ENCODE peak calls at places on chromosomes 12 and 14, in seven cellular contexts. B is NCI-H2171 treated with DMSO at 0.1 percent for 48 hours, O is NAMALWA, D is neural crest cell, P is left ventricle myocardium superior, W is progenitor cell of endocrine pancreas, E is glomerular endothelial cell. H is an unnamed sample.
A peak's percentile ranks its signal among the peaks of the same experiment; 100 is the strongest.

GRCh38 chr12:99620159-99620479 is 27.4 kb upstream of the GARIN6 start:
- DNase-seq in O (no peak), P (no peak), W (no peak), B (no peak), E (no peak), D (no peak), H (no peak)

GRCh38 chr12:19428261-19428660 is 11.0 kb upstream of the AEBP2 start:
- DNase-seq in P (no peak), O (no peak), D (no peak), B (no peak), W (no peak), E (no peak), H (no peak)

GRCh38 chr12:70648831-70649230 is 11.6 kb upstream of the PTPRB start:
- DNase-seq in O (no peak), D (no peak), P (no peak), E (no peak), B (no peak), W (no peak), H (no peak)

GRCh38 chr12:123928897-123929296 is 43.7 kb downstream of the CCDC92 start:
- DNase-seq in E (no peak), W (no peak), B (no peak), P (no peak), D (no peak), O (no peak), H (no peak)

GRCh38 chr14:104353921-104354701 is 215.7 kb downstream of the KIF26A start:
- DNase-seq in E (peak; percentile 47), O (no peak), B (no peak), D (no peak), P (peak; percentile 44), W (no peak), H (no peak)

GRCh38 chr14:102389261-102389660 is 26.5 kb downstream of the TECPR2 start:
- DNase-seq in P (no peak), B (no peak), D (no peak), O (no peak), W (no peak), E (no peak), H (no peak)

GRCh38 chr12:90304231-90304630 is 595.6 kb upstream of the ATP2B1 start:
- DNase-seq in O (no peak), E (no peak), W (no peak), D (no peak), B (no peak), P (no peak), H (no peak)

GRCh38 chr12:104653730-104654328 is 197.1 kb downstream of the CHST11 start:
- DNase-seq in B (no peak), E (no peak), W (no peak), O (peak; percentile 55), D (peak; percentile 19), P (no peak), H (no peak)

GRCh38 chr12:55060470-55060869 is 40.7 kb downstream of the NEUROD4 start:
- DNase-seq in W (no peak), D (no peak), B (peak; percentile 29), P (no peak), E (no peak), O (no peak), H (no peak)

GRCh38 chr12:47032644-47033043 is 46.8 kb upstream of the PCED1B start:
- DNase-seq in O (peak; percentile 59), E (peak; percentile 52), D (no peak), B (peak; percentile 34), P (no peak), W (no peak), H (peak; percentile 84)

GRCh38 chr14:38505221-38506095 is 249.6 kb upstream of the CLEC14A start:
- DNase-seq in D (no peak), W (no peak), O (no peak), B (no peak), P (no peak), E (peak; percentile 2), H (no peak)

GRCh38 chr12:123617580-123617979 is 15.7 kb downstream of the DDX55 start:
- DNase-seq in P (no peak), B (no peak), W (no peak), O (no peak), D (no peak), E (no peak), H (no peak)

GRCh38 chr12:66438601-66439000 is 136.3 kb downstream of the HELB start:
- DNase-seq in E (no peak), B (no peak), W (no peak), D (no peak), P (no peak), O (no peak), H (no peak)

GRCh38 chr12:124109760-124110159 is 136.7 kb downstream of the ZNF664 start:
- DNase-seq in P (no peak), W (no peak), O (peak; percentile 84), D (no peak), B (peak; percentile 27), E (no peak), H (no peak)

GRCh38 chr12:10919809-10920208 is 9.2 kb upstream of the PRH2 start:
- DNase-seq in D (no peak), O (no peak), E (no peak), P (no peak), W (no peak), B (no peak), H (no peak)

GRCh38 chr14:50605776-50606175 is 45.8 kb downstream of the ATL1 start:
- DNase-seq in O (no peak), W (no peak), B (no peak), E (peak; percentile 45), P (no peak), D (no peak), H (no peak)

GRCh38 chr12:96271469-96272199 is 77.5 kb downstream of the ELK3 start:
- DNase-seq in D (no peak), W (no peak), P (no peak), E (no peak), B (no peak), O (no peak), H (no peak)

GRCh38 chr12:67413577-67413976 is 144.4 kb downstream of the CAND1 start:
- DNase-seq in B (peak; percentile 74), W (no peak), D (no peak), E (no peak), O (no peak), P (no peak), H (no peak)

GRCh38 chr12:100672075-100672592 is 98.7 kb downstream of the GAS2L3 start:
- DNase-seq in B (no peak), O (peak; percentile 70), P (no peak), W (no peak), D (peak; percentile 22), E (no peak), H (peak; percentile 15)

GRCh38 chr14:24674204-24674970 is 40.4 kb upstream of the GZMB start:
- DNase-seq in D (no peak), O (peak; percentile 46), E (no peak), P (no peak), W (no peak), B (no peak), H (no peak)

GRCh38 chr12:110223777-110224378 is 57.2 kb upstream of the ATP2A2 start:
- DNase-seq in B (no peak), P (no peak), D (no peak), W (no peak), E (no peak), O (no peak), H (peak; percentile 27)

GRCh38 chr12:219891-220352 is 6.0 kb upstream of the SLC6A12 start:
- DNase-seq in O (peak; percentile 78), W (peak; percentile 87), E (no peak), D (peak; percentile 77), B (peak; percentile 59), P (peak; percentile 75), H (peak; percentile 88)

GRCh38 chr14:96888593-96888992 is 91.4 kb downstream of the VRK1 start:
- DNase-seq in D (no peak), W (no peak), B (peak; percentile 65), E (no peak), P (no peak), O (no peak), H (no peak)

GRCh38 chr12:120844297-120844696 is 59.9 kb downstream of the SPPL3 start:
- DNase-seq in B (no peak), P (no peak), W (no peak), O (no peak), E (no peak), D (no peak), H (no peak)

GRCh38 chr12:48286665-48287064 is 64.1 kb downstream of the ZNF641 start:
- DNase-seq in O (peak; percentile 72), E (no peak), B (peak; percentile 1), D (peak; percentile 10), P (no peak), W (no peak), H (peak; percentile 30)

GRCh38 chr12:48001426-48002178 is 2.7 kb downstream of the COL2A1 start:
- DNase-seq in W (no peak), E (no peak), B (peak; percentile 66), D (peak; percentile 56), P (peak; percentile 70), O (no peak), H (peak; percentile 43)

GRCh38 chr12:54463034-54463433 is 10.4 kb downstream of the GTSF1 start:
- DNase-seq in O (no peak), P (peak; percentile 34), B (no peak), W (no peak), D (no peak), E (no peak), H (no peak)

GRCh38 chr12:109716512-109717389 is 3.1 kb downstream of the FAM222A start:
- DNase-seq in W (no peak), E (no peak), B (peak; percentile 47), P (peak; percentile 63), O (no peak), D (no peak), H (peak; percentile 27)

GRCh38 chr14:91059576-91060471 is 617 bp downstream of the RPS6KA5 start:
- DNase-seq in P (no peak), B (peak; percentile 83), W (peak; percentile 40), O (peak; percentile 55), E (no peak), D (peak; percentile 21), H (peak; percentile 77)

GRCh38 chr12:96153131-96153724 is 40.9 kb upstream of the ELK3 start:
- DNase-seq in O (no peak), P (no peak), D (no peak), W (no peak), E (no peak), B (no peak), H (no peak)

GRCh38 chr12:127811988-127812387 is 455.0 kb upstream of the TMEM132C start:
- DNase-seq in O (no peak), W (no peak), P (peak; percentile 62), D (no peak), E (no peak), B (peak; percentile 78), H (peak; percentile 5)

GRCh38 chr14:79293482-79293881 is 917.8 kb downstream of the DIO2 start:
- DNase-seq in E (no peak), P (no peak), W (no peak), D (no peak), O (no peak), B (peak; percentile 81), H (no peak)

GRCh38 chr12:118645219-118645618 is 268.9 kb downstream of the SUDS3 start:
- DNase-seq in D (peak; percentile 63), E (no peak), W (peak; percentile 69), B (no peak), P (no peak), O (peak; percentile 16), H (peak; percentile 91)

GRCh38 chr14:100278702-100279101 is 27.5 kb downstream of the SLC25A29 start:
- DNase-seq in P (no peak), O (no peak), B (no peak), D (no peak), W (no peak), E (peak; percentile 14), H (peak; percentile 76)

H was measured in cardiac muscle cell.